ENCODE peak calls at places on chromosomes 16 and 17, in four cellular contexts. N is CD8-positive, alpha-beta T cell; M is ovary; J is left ventricle myocardium inferior. L is an unnamed sample. For H3K4me1, the result is how much of the 10 kb centered on the place peaks cover.

GRCh38 chr17:63402808-63403207 is 43.3 kb downstream of the CYB561 start:
- DNase-seq in N (no peak), M (no peak), J (no peak), L (no peak)

GRCh38 chr17:2011421-2012371 is 13.4 kb downstream of the RTN4RL1 start:
- DNase-seq in N (no peak), M (no peak), J (no peak), L (no peak)

GRCh38 chr17:55292094-55292493 is 27.3 kb downstream of the HLF start:
- DNase-seq in N (no peak), M (no peak), J (no peak), L (no peak)

GRCh38 chr16:57802635-57803412 is 533 bp upstream of the KIFC3 start:
- DNase-seq in N (no peak), M (peak), J (no peak), L (no peak)

GRCh38 chr17:29918922-29919856 is 10.8 kb downstream of the SSH2 start:
- DNase-seq in N (no peak), M (no peak), J (no peak), L (no peak)

GRCh38 chr16:88672776-88673175 is 9.9 kb upstream of the MVD start:
- DNase-seq in N (no peak), M (no peak), J (no peak), L (no peak)

GRCh38 chr17:11736613-11737289 is 138.5 kb downstream of the DNAH9 start:
- DNase-seq in N (no peak), M (no peak), J (no peak), L (no peak)

GRCh38 chr17:80891096-80892018 is 100.3 kb upstream of the CHMP6 start:
- DNase-seq in N (peak), M (no peak), J (no peak), L (peak)

GRCh38 chr17:48951572-48951971 is 6.9 kb upstream of the SNF8 start:
- DNase-seq in N (no peak), M (no peak), J (no peak), L (no peak)

GRCh38 chr17:72565006-72565405 is 444.2 kb downstream of the SOX9 start:
- DNase-seq in N (no peak), M (no peak), J (no peak), L (no peak)

GRCh38 chr16:1002399-1003161 is 21.0 kb downstream of the SOX8 start:
- DNase-seq in N (peak), M (no peak), J (no peak), L (no peak)

GRCh38 chr17:2174471-2175293 is 119.8 kb downstream of the HIC1 start:
- DNase-seq in N (no peak), M (peak), J (peak), L (no peak)

GRCh38 chr16:75494184-75494583 is 1.1 kb downstream of the CHST6 start:
- DNase-seq in N (no peak), M (no peak), J (no peak), L (no peak)
- H3K4me3 ChIP-seq in N (no peak), M (no peak), J (peak), L (no peak)

DNA sequence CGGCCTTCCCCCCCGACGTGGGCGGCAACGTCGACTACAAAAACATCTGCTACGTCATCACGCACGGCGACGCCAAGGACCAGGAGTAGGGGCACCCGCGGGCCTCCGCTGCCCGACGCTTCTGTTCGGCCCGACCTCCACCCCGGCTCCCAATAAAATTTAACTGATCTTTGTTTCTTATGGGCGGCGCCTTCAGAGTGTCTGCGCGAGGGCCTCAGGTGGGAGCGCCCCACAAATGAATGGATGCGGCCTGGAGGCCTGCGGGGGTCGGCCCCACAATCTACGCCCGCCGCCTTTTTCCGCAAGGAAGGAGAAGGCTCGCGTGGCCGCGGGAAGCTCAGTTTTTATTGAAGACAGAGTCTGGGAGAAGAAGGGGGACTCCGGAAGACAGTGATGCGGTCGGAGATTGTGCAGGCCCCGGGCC is 3.2 kb downstream of the MYL11 start:
- DNase-seq in N (peak), M (peak), J (peak), L (peak)
- H3K4me1 ChIP-seq in N (half or more), M (under half), J (under half), L (half or more)

GRCh38 chr16:3122926-3123570 is 10.7 kb downstream of the ZNF205 start:
- DNase-seq in N (no peak), M (no peak), J (no peak), L (no peak)
- H3K4me3 ChIP-seq in N (no peak), M (no peak), J (no peak), L (no peak)

GRCh38 chr16:17836868-17837602 is 366.3 kb upstream of the XYLT1 start:
- DNase-seq in N (no peak), M (no peak), J (no peak), L (no peak)
- H3K4me1 ChIP-seq in N (under half), M (under half), J (under half), L (under half)

DNA sequence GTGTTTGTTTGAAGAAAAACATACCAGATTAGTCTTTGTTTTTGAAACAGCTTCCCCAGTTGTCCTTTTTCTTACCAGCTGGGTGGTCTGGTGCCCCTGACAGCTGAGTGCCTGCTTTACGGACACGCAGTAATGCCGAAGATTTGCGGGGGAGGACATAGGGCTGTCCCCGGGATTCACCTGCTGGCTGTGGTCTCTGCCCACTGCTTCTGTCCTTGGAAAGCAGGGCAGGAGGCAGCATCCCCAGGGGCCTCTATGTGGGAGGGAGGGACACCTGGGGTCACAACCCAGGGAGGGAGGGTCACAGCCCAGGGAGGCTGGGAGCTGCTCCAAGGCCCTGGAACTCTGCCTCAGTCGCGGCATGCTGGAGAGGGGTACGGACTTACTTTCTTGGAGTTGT is 221.7 kb downstream of the NTN1 start:
- DNase-seq in N (no peak), M (no peak), J (no peak), L (no peak)
- H3K4me3 ChIP-seq in N (no peak), M (no peak), J (no peak), L (no peak)

GRCh38 chr16:85010446-85010930 is 847 bp downstream of the ZDHHC7 start:
- DNase-seq in N (no peak), M (no peak), J (no peak), L (no peak)

GRCh38 chr16:85006639-85007038 is 4.7 kb downstream of the ZDHHC7 start:
- DNase-seq in N (no peak), M (no peak), J (no peak), L (no peak)

GRCh38 chr16:85008267-85008666 is 3.1 kb downstream of the ZDHHC7 start:
- DNase-seq in N (no peak), M (no peak), J (no peak), L (no peak)

GRCh38 chr16:85005278-85006069 is 5.9 kb downstream of the ZDHHC7 start:
- DNase-seq in N (no peak), M (peak), J (no peak), L (no peak)

GRCh38 chr16:85007815-85008214 is 3.5 kb downstream of the ZDHHC7 start:
- DNase-seq in N (no peak), M (no peak), J (no peak), L (no peak)
- H3K4me1 ChIP-seq in N (half or more), M (under half), J (half or more), L (under half)